ENCODE peak calls at places on chromosome X, in six cellular contexts. L, O, X, U, G and T are unnamed samples.
A peak's percentile ranks its signal among the peaks of the same experiment; 100 is the strongest.

GRCh38 chrX:17706676-17707075 is 30.6 kb upstream of the SCML1 start:
- DNase-seq in U (no peak), L (peak; percentile 19), X (peak; percentile 47), G (no peak), O (no peak), T (no peak)

GRCh38 chrX:129833153-129834004 is 10.3 kb downstream of the ZDHHC9 start:
- DNase-seq in U (no peak), G (no peak), O (no peak), L (no peak), X (no peak), T (no peak)

GRCh38 chrX:102846544-102847236 is 90.4 kb upstream of the RAB40AL start:
- DNase-seq in L (no peak), U (no peak), O (no peak), G (no peak), X (peak; percentile 6), T (no peak)

GRCh38 chrX:122094611-122095010 is 1047.2 kb downstream of the GLUD2 start:
- DNase-seq in L (no peak), U (no peak), G (no peak), O (no peak), X (peak; percentile 67), T (no peak)

GRCh38 chrX:150361070-150361776 is 1.9 kb upstream of the MAMLD1 start:
- DNase-seq in L (no peak), X (peak; percentile 14), G (no peak), U (no peak), O (peak; percentile 38), T (no peak)

GRCh38 chrX:981791-982626 is 230.4 kb downstream of the CRLF2 start:
- DNase-seq in X (no peak), U (no peak), L (no peak), G (no peak), O (no peak), T (no peak)

GRCh38 chrX:37350034-37350365 is 836 bp downstream of the PRRG1 start:
- DNase-seq in L (no peak), G (no peak), X (peak; percentile 17), O (no peak), U (no peak), T (no peak)

GRCh38 chrX:141176586-141177451 is at the start of gene LDOC1:
- DNase-seq in U (peak; percentile 69), O (peak; percentile 72), G (no peak), X (peak; percentile 78), L (peak; percentile 81), T (no peak)

GRCh38 chrX:29071525-29071924 is 484.3 kb downstream of the IL1RAPL1 start:
- DNase-seq in O (no peak), G (no peak), X (no peak), L (no peak), U (no peak), T (no peak)

GRCh38 chrX:70025464-70025863 is 24.3 kb downstream of the AWAT2 start:
- DNase-seq in O (no peak), U (no peak), L (no peak), G (no peak), X (no peak), T (no peak)

GRCh38 chrX:70908541-70908940 is at the start of gene TEX11:
- DNase-seq in X (no peak), O (no peak), L (no peak), G (no peak), U (no peak), T (no peak)

GRCh38 chrX:140712413-140713173 is 3.0 kb downstream of the LINC00632 start:
- DNase-seq in U (peak; percentile 39), G (no peak), X (peak; percentile 48), L (no peak), O (peak; percentile 68), T (no peak)

GRCh38 chrX:109740076-109740809 is 7.2 kb upstream of the ACSL4 start:
- DNase-seq in G (peak; percentile 75), X (peak; percentile 83), O (no peak), L (no peak), U (no peak), T (no peak)

GRCh38 chrX:77422886-77423648 is 24.1 kb upstream of the FGF16 start:
- DNase-seq in X (no peak), G (no peak), L (no peak), U (no peak), O (no peak), T (no peak)

GRCh38 chrX:23981222-23981621 is 45.8 kb downstream of the KLHL15 start:
- DNase-seq in L (no peak), U (no peak), X (no peak), G (no peak), O (no peak), T (no peak)

GRCh38 chrX:39845289-39845688 is 252.5 kb downstream of the BCOR start:
- DNase-seq in O (no peak), X (no peak), L (no peak), U (no peak), G (no peak), T (no peak)

GRCh38 chrX:123964155-123964554 is 2.6 kb downstream of the STAG2 start:
- DNase-seq in O (no peak), G (no peak), L (no peak), U (no peak), X (peak; percentile 21), T (no peak)

GRCh38 chrX:12007881-12008280 is 130.4 kb upstream of the FRMPD4 start:
- DNase-seq in L (no peak), O (no peak), U (no peak), X (peak; percentile 92), G (no peak), T (no peak)

GRCh38 chrX:149611619-149612018 is 16.5 kb upstream of the HSFX2 start:
- DNase-seq in U (no peak), G (no peak), O (no peak), X (no peak), L (no peak), T (no peak)

GRCh38 chrX:111095974-111096870 is at the start of gene PAK3:
- DNase-seq in G (no peak), U (peak; percentile 25), O (peak; percentile 37), X (peak; percentile 77), L (peak; percentile 80), T (peak; percentile 26)

GRCh38 chrX:3485727-3486126 is 139.3 kb upstream of the MXRA5 start:
- DNase-seq in X (no peak), G (no peak), L (no peak), O (no peak), U (no peak), T (no peak)

GRCh38 chrX:24963823-24964222 is 51.9 kb downstream of the ARX start:
- DNase-seq in X (peak; percentile 41), G (no peak), O (no peak), U (no peak), L (no peak), T (no peak)

GRCh38 chrX:16882188-16882587 is 12.0 kb upstream of the RBBP7 start:
- DNase-seq in O (peak; percentile 52), X (no peak), L (peak; percentile 54), U (peak; percentile 37), G (peak; percentile 40), T (no peak)

GRCh38 chrX:31894152-31894551 is 822.3 kb upstream of the FTHL17 start:
- DNase-seq in L (no peak), O (no peak), X (no peak), G (no peak), U (no peak), T (no peak)

GRCh38 chrX:44002569-44002968 is 29.4 kb upstream of the NDP start:
- DNase-seq in G (no peak), L (no peak), U (no peak), O (no peak), X (no peak), T (no peak)

GRCh38 chrX:44003975-44004374 is 30.8 kb upstream of the NDP start:
- DNase-seq in G (no peak), X (peak; percentile 62), L (no peak), O (no peak), U (no peak), T (no peak)

GRCh38 chrX:43998374-43998773 is 25.2 kb upstream of the NDP start:
- DNase-seq in G (no peak), O (no peak), X (no peak), U (no peak), L (no peak), T (no peak)
- TF ChIP-seq CTCF in G (no peak), O (no peak), X (no peak), U (no peak), L (no peak), T (no peak)

GRCh38 chrX:67781132-67781531 is 237.3 kb downstream of the AR start:
- DNase-seq in G (no peak), O (no peak), U (no peak), L (peak; percentile 35), X (no peak), T (no peak)

GRCh38 chrX:67780694-67781109 is 236.9 kb downstream of the AR start:
- DNase-seq in O (peak; percentile 74), G (peak; percentile 62), X (peak; percentile 92), U (peak; percentile 74), L (peak; percentile 84), T (no peak)

GRCh38 chrX:67779099-67779498 is 235.3 kb downstream of the AR start:
- DNase-seq in O (peak; percentile 39), L (no peak), U (no peak), G (no peak), X (no peak), T (no peak)

DNA sequence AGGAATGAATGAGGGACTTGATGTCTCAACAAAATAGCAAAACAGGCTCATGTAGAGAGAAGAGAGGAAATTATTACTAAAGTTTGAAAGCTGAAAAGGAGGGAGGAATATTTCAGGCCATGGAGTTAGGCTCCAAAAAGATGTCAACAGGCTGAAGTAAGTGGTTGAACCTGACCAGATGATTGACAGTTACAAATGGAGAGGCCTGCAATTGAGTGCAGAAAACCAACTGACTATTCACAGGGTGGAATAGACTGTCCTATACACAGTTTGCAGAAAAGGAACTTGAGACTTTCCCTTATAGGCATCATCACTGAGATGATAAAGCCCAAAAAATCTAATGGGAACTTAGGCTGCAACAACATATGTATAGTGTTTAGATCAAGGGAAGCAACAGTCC is 233.3 kb downstream of the AR start:
- DNase-seq in G (no peak), L (no peak), X (no peak), U (no peak), O (no peak), T (no peak)
- TF ChIP-seq CTCF in G (no peak), L (no peak), X (no peak), U (no peak), O (no peak), T (no peak)

GRCh38 chrX:97315939-97316338 is 432.2 kb downstream of the RPA4 start:
- DNase-seq in L (no peak), G (no peak), O (no peak), X (peak; percentile 9), U (no peak), T (no peak)
- TF ChIP-seq CTCF in L (no peak), G (no peak), O (no peak), X (no peak), U (peak; percentile 13), T (no peak)

DNA sequence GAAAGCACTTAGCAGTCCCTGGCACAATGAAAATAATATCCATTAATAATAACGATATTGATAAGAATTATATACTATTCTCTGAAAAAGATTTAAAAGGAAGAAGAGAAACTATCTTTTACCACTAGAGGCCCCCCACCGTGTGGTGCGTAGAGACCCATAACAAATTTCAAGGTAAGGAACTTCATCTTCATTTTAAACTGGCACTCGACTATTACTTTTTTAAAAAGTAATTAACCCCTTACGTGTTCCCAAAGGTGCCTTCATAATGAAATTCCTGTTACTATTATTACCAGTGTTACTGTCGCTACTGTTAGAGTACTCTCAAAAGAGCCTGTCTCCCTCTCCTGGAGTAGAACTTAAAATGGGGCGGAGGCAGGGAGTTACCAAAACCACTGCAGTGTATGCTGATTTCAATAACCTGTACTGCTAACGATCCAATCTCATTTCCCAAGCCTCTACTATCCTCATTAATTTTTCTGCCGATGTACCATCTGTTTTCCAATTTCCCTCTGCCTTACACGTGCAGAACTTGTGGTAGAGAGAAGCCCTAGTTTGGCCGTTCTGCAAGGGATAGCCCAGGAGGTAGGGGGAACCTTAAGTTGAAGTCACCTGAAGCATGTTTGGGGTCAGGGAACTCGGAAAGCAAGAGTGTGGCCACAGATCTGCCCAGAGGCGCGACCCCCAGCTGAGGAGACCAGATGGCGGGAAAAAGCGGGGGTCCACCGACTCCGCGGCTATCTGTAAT is 813 bp upstream of the STK26 start:
- DNase-seq in L (no peak), O (no peak), X (peak; percentile 37), G (peak; percentile 23), U (no peak), T (peak; percentile 33)
- TF ChIP-seq CTCF in L (peak; percentile 17), O (peak; percentile 13), X (peak; percentile 11), G (no peak), U (no peak), T (peak; percentile 44)